ENCODE peak calls at places on chromosomes 12 and 14, in seven cellular contexts. One of them, this sample, is unnamed. For H3K4me1, the result is how much of the 10 kb centered on the place peaks cover.

GRCh38 chr12:14394317-14395058 is 29.0 kb downstream of the ATF7IP start:
- DNase-seq in neuronal stem cell: peak
- DNase-seq in fibroblast of lung: peak
- DNase-seq in GM23248: peak
- DNase-seq in HepG2: peak
- DNase-seq in IMR-90: peak
- DNase-seq in mesenchymal stem cell: peak
- DNase-seq in this sample: peak

GRCh38 chr12:66863276-66863675 is 184.4 kb upstream of the GRIP1 start:
- DNase-seq in mesenchymal stem cell: no peak
- DNase-seq in IMR-90: no peak
- DNase-seq in fibroblast of lung: no peak
- DNase-seq in GM23248: no peak
- DNase-seq in neuronal stem cell: no peak
- DNase-seq in HepG2: no peak
- DNase-seq in this sample: peak

GRCh38 chr12:120536064-120536791 is 2.1 kb downstream of the RNF10 start:
- DNase-seq in IMR-90: no peak
- DNase-seq in HepG2: peak
- DNase-seq in neuronal stem cell: no peak
- DNase-seq in GM23248: no peak
- DNase-seq in mesenchymal stem cell: no peak
- DNase-seq in fibroblast of lung: no peak
- DNase-seq in this sample: no peak

GRCh38 chr14:21073921-21074320 is 3.8 kb downstream of the ARHGEF40 start:
- DNase-seq in GM23248: no peak
- DNase-seq in fibroblast of lung: no peak
- DNase-seq in mesenchymal stem cell: no peak
- DNase-seq in IMR-90: no peak
- DNase-seq in HepG2: no peak
- DNase-seq in neuronal stem cell: no peak
- DNase-seq in this sample: no peak

GRCh38 chr12:68780731-68781130 is 27.2 kb upstream of the MDM2 start:
- DNase-seq in fibroblast of lung: peak
- DNase-seq in neuronal stem cell: no peak
- DNase-seq in GM23248: no peak
- DNase-seq in IMR-90: peak
- DNase-seq in mesenchymal stem cell: no peak
- DNase-seq in HepG2: no peak
- DNase-seq in this sample: no peak

GRCh38 chr14:75822522-75823288 is 159.1 kb downstream of the TGFB3 start:
- DNase-seq in IMR-90: peak
- DNase-seq in neuronal stem cell: no peak
- DNase-seq in mesenchymal stem cell: peak
- DNase-seq in fibroblast of lung: peak
- DNase-seq in GM23248: peak
- DNase-seq in HepG2: no peak
- DNase-seq in this sample: no peak

GRCh38 chr12:96354326-96354725 is 45.9 kb downstream of the CDK17 start:
- DNase-seq in HepG2: no peak
- DNase-seq in IMR-90: peak
- DNase-seq in fibroblast of lung: peak
- DNase-seq in neuronal stem cell: no peak
- DNase-seq in GM23248: peak
- DNase-seq in mesenchymal stem cell: peak
- DNase-seq in this sample: no peak

GRCh38 chr14:32076278-32077080 is 625 bp upstream of the ARHGAP5 start:
- DNase-seq in IMR-90: peak
- DNase-seq in fibroblast of lung: peak
- DNase-seq in HepG2: peak
- DNase-seq in neuronal stem cell: peak
- DNase-seq in mesenchymal stem cell: peak
- DNase-seq in GM23248: peak
- DNase-seq in this sample: peak

GRCh38 chr12:113961921-113962710 is 4.0 kb downstream of the RBM19 start:
- DNase-seq in fibroblast of lung: peak
- DNase-seq in neuronal stem cell: no peak
- DNase-seq in mesenchymal stem cell: peak
- DNase-seq in HepG2: peak
- DNase-seq in IMR-90: peak
- DNase-seq in GM23248: peak
- DNase-seq in this sample: no peak

GRCh38 chr14:104687601-104688504 is 1.6 kb upstream of the INF2 start:
- DNase-seq in fibroblast of lung: peak
- DNase-seq in GM23248: peak
- DNase-seq in IMR-90: no peak
- DNase-seq in HepG2: peak
- DNase-seq in mesenchymal stem cell: peak
- DNase-seq in neuronal stem cell: no peak
- DNase-seq in this sample: no peak

DNA sequence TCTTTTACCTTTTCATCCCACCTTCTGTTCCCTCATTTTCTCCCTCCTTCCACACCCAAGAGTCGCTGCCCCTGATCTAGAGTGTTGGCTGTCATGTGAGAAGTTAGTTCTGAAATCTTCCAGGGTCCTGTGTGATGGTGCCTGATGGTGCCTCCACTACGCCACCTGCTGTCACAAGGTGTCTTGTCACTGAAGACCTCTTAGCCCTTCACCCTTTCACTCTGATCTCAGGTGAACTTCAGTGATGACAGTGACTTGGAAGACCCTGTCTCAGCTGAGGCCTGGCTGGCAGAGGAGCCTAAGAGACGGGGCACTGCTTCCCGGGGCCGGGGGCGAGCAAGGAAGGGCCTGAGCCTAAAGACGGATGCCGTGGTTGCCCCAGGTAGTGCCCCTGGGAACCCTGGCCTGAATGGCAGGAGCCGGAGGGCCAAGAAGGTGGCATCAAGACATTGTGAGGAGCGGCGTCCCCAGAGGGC is 7.6 kb upstream of the PFDN5 start:
- DNase-seq in mesenchymal stem cell: peak
- DNase-seq in neuronal stem cell: peak
- DNase-seq in fibroblast of lung: peak
- DNase-seq in IMR-90: peak
- DNase-seq in HepG2: peak
- DNase-seq in GM23248: peak
- DNase-seq in this sample: peak
- H2AFZ ChIP-seq in mesenchymal stem cell: no peak
- H2AFZ ChIP-seq in neuronal stem cell: no peak
- H2AFZ ChIP-seq in fibroblast of lung: no peak
- H2AFZ ChIP-seq in IMR-90: peak
- H2AFZ ChIP-seq in HepG2: no peak
- H2AFZ ChIP-seq in GM23248: peak
- H2AFZ ChIP-seq in this sample: no peak

DNA sequence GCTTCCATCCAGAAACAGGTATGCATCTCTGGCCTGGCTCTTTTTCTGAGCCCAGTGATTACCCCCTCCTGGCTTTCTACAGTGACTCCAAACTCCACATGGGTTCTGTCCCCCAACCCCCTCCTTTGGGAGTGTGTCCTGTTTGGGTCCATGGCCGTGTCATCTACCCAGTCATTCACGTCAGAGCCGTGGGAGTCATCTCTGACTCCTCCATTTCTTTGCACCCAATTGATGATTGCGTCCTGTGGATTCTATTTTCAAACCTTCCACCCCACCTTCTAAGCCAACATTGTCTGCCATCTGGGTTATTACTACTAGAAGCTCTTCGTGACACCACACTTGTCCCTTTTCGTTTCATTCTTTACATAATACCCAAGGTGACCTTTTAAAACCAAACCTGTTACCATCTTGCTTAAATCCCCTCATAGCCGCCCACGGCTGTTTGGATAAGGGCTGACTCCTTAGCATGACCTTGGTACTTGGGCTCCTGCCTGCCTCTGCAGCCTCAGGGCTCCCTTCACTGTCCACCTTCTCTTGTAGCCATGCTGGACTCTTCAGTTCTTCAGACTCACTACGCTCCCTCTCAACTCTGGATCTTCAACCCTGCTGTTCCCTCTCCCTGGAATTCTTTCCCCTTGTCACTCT is 38.1 kb upstream of the NT5DC3 start:
- DNase-seq in IMR-90: no peak
- DNase-seq in neuronal stem cell: no peak
- DNase-seq in GM23248: no peak
- DNase-seq in HepG2: no peak
- DNase-seq in mesenchymal stem cell: no peak
- DNase-seq in fibroblast of lung: no peak
- DNase-seq in this sample: no peak
- H3K9ac ChIP-seq in IMR-90: no peak
- H3K9ac ChIP-seq in neuronal stem cell: no peak
- H3K9ac ChIP-seq in GM23248: no peak
- H3K9ac ChIP-seq in HepG2: no peak
- H3K9ac ChIP-seq in mesenchymal stem cell: no peak
- H3K9ac ChIP-seq in fibroblast of lung: no peak
- H3K9ac ChIP-seq in this sample: no peak

GRCh38 chr14:38125484-38125912 is 82.2 kb upstream of the SSTR1 start:
- DNase-seq in HepG2: no peak
- DNase-seq in GM23248: peak
- DNase-seq in neuronal stem cell: no peak
- DNase-seq in fibroblast of lung: no peak
- DNase-seq in IMR-90: no peak
- DNase-seq in mesenchymal stem cell: no peak
- DNase-seq in this sample: peak
- H3K4me1 ChIP-seq in HepG2: under half
- H3K4me1 ChIP-seq in GM23248: under half
- H3K4me1 ChIP-seq in neuronal stem cell: under half
- H3K4me1 ChIP-seq in fibroblast of lung: under half
- H3K4me1 ChIP-seq in IMR-90: under half
- H3K4me1 ChIP-seq in mesenchymal stem cell: under half
- H3K4me1 ChIP-seq in this sample: half or more

GRCh38 chr12:98592825-98593322 is 612 bp upstream of the SLC25A3 start:
- DNase-seq in fibroblast of lung: no peak
- DNase-seq in IMR-90: no peak
- DNase-seq in GM23248: no peak
- DNase-seq in mesenchymal stem cell: no peak
- DNase-seq in neuronal stem cell: no peak
- DNase-seq in HepG2: no peak
- DNase-seq in this sample: no peak

GRCh38 chr12:98587084-98587483 is 6.4 kb upstream of the SLC25A3 start:
- DNase-seq in neuronal stem cell: no peak
- DNase-seq in HepG2: no peak
- DNase-seq in IMR-90: no peak
- DNase-seq in GM23248: no peak
- DNase-seq in mesenchymal stem cell: no peak
- DNase-seq in fibroblast of lung: no peak
- DNase-seq in this sample: no peak

GRCh38 chr12:98594050-98594853 is 766 bp downstream of the SLC25A3 start:
- DNase-seq in IMR-90: no peak
- DNase-seq in mesenchymal stem cell: peak
- DNase-seq in fibroblast of lung: peak
- DNase-seq in GM23248: peak
- DNase-seq in neuronal stem cell: peak
- DNase-seq in HepG2: no peak
- DNase-seq in this sample: peak

GRCh38 chr12:98593351-98594049 is at the start of gene SLC25A3:
- DNase-seq in fibroblast of lung: peak
- DNase-seq in GM23248: peak
- DNase-seq in mesenchymal stem cell: peak
- DNase-seq in HepG2: peak
- DNase-seq in IMR-90: peak
- DNase-seq in neuronal stem cell: peak
- DNase-seq in this sample: peak

GRCh38 chr12:98591209-98591608 is 2.3 kb upstream of the SLC25A3 start:
- DNase-seq in IMR-90: peak
- DNase-seq in fibroblast of lung: no peak
- DNase-seq in GM23248: peak
- DNase-seq in neuronal stem cell: no peak
- DNase-seq in mesenchymal stem cell: peak
- DNase-seq in HepG2: peak
- DNase-seq in this sample: peak
- H2AFZ ChIP-seq in IMR-90: peak
- H2AFZ ChIP-seq in fibroblast of lung: no peak
- H2AFZ ChIP-seq in GM23248: no peak
- H2AFZ ChIP-seq in neuronal stem cell: no peak
- H2AFZ ChIP-seq in mesenchymal stem cell: no peak
- H2AFZ ChIP-seq in HepG2: peak
- H2AFZ ChIP-seq in this sample: no peak

GRCh38 chr12:70660002-70660604 is 22.9 kb upstream of the PTPRB start:
- DNase-seq in HepG2: no peak
- DNase-seq in neuronal stem cell: no peak
- DNase-seq in fibroblast of lung: no peak
- DNase-seq in IMR-90: no peak
- DNase-seq in mesenchymal stem cell: no peak
- DNase-seq in GM23248: no peak
- DNase-seq in this sample: no peak
- H3K9ac ChIP-seq in HepG2: no peak
- H3K9ac ChIP-seq in neuronal stem cell: no peak
- H3K9ac ChIP-seq in fibroblast of lung: no peak
- H3K9ac ChIP-seq in IMR-90: no peak
- H3K9ac ChIP-seq in mesenchymal stem cell: peak
- H3K9ac ChIP-seq in GM23248: peak
- H3K9ac ChIP-seq in this sample: no peak

DNA sequence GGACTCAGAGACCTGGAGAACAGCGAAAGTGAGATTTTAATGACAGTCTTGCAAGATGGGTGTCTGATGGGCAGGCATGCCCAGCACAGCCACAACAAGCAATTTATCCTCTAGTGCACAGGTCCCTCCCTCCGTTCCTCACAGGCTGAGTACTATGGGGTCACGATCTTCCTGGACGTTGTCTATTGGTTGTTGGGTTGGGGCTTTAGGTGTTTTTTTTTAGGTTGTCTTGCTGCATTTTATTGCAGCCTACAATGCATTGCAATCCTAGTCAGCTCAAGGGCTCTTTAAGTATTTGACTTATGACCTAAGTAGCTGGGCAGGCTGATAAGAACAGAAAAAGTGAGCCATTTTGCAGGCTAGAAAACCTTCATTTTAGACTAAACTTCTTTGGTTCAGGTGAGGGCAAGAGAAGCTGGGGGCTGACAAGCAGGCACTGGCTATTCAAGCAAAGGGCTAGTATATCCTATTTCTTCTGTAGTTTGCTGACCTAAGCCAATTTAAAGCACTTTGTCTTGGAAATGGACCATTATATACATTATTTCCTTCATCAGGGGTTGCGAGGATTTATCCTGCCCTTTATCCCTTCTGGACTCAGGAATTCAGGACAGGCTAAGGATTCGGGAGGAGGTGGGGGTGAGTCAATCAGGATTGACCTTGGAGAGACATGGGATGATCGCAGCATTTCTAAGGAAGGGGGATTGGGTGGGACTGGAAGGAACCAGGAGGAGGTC is 6.0 kb downstream of the KRT7 start:
- DNase-seq in IMR-90: no peak
- DNase-seq in mesenchymal stem cell: no peak
- DNase-seq in HepG2: no peak
- DNase-seq in neuronal stem cell: no peak
- DNase-seq in GM23248: no peak
- DNase-seq in fibroblast of lung: no peak
- DNase-seq in this sample: no peak
- H3K4me1 ChIP-seq in IMR-90: under half
- H3K4me1 ChIP-seq in mesenchymal stem cell: under half
- H3K4me1 ChIP-seq in HepG2: under half
- H3K4me1 ChIP-seq in neuronal stem cell: under half
- H3K4me1 ChIP-seq in GM23248: under half
- H3K4me1 ChIP-seq in fibroblast of lung: under half
- H3K4me1 ChIP-seq in this sample: under half